ENCODE peak calls at places on chromosomes 6 and 20, in six cellular contexts. One of them, this sample, is unnamed.

GRCh38 chr6:168927026-168927425 is 326.6 kb downstream of the THBS2 start:
- DNase-seq in HCT116: no peak
- DNase-seq in GM12878: no peak
- DNase-seq in foreskin fibroblast: no peak
- DNase-seq in lower leg skin: no peak
- DNase-seq in epithelial cell of proximal tubule: no peak
- DNase-seq in this sample: no peak

GRCh38 chr6:7911345-7911725 is 747 bp upstream of the TXNDC5 start:
- DNase-seq in HCT116: no peak
- DNase-seq in GM12878: no peak
- DNase-seq in foreskin fibroblast: no peak
- DNase-seq in lower leg skin: no peak
- DNase-seq in epithelial cell of proximal tubule: no peak
- DNase-seq in this sample: no peak

GRCh38 chr6:35419431-35419830 is 32.7 kb upstream of the FANCE start:
- DNase-seq in HCT116: no peak
- DNase-seq in GM12878: no peak
- DNase-seq in foreskin fibroblast: peak
- DNase-seq in lower leg skin: no peak
- DNase-seq in epithelial cell of proximal tubule: no peak
- DNase-seq in this sample: no peak

GRCh38 chr20:24911461-24911860 is 37.6 kb upstream of the CST7 start:
- DNase-seq in HCT116: no peak
- DNase-seq in GM12878: no peak
- DNase-seq in foreskin fibroblast: no peak
- DNase-seq in lower leg skin: peak
- DNase-seq in epithelial cell of proximal tubule: no peak
- DNase-seq in this sample: no peak

GRCh38 chr6:158373209-158373608 is 60.9 kb downstream of the TULP4 start:
- DNase-seq in HCT116: no peak
- DNase-seq in GM12878: no peak
- DNase-seq in foreskin fibroblast: no peak
- DNase-seq in lower leg skin: peak
- DNase-seq in epithelial cell of proximal tubule: no peak
- DNase-seq in this sample: no peak

GRCh38 chr20:53926428-53927028 is 143.9 kb downstream of the BCAS1 start:
- DNase-seq in HCT116: no peak
- DNase-seq in GM12878: peak
- DNase-seq in foreskin fibroblast: peak
- DNase-seq in lower leg skin: peak
- DNase-seq in epithelial cell of proximal tubule: peak
- DNase-seq in this sample: no peak

GRCh38 chr20:59095140-59095539 is 52.6 kb upstream of the PRELID3B start:
- DNase-seq in HCT116: no peak
- DNase-seq in GM12878: no peak
- DNase-seq in foreskin fibroblast: no peak
- DNase-seq in lower leg skin: no peak
- DNase-seq in epithelial cell of proximal tubule: no peak
- DNase-seq in this sample: no peak

GRCh38 chr6:14510038-14510437 is 392.5 kb downstream of the CD83 start:
- DNase-seq in HCT116: peak
- DNase-seq in GM12878: no peak
- DNase-seq in foreskin fibroblast: no peak
- DNase-seq in lower leg skin: no peak
- DNase-seq in epithelial cell of proximal tubule: no peak
- DNase-seq in this sample: no peak

GRCh38 chr6:131161987-131162386 is 26.7 kb downstream of the AKAP7 start:
- DNase-seq in HCT116: no peak
- DNase-seq in GM12878: no peak
- DNase-seq in foreskin fibroblast: no peak
- DNase-seq in lower leg skin: no peak
- DNase-seq in epithelial cell of proximal tubule: no peak
- DNase-seq in this sample: no peak

GRCh38 chr6:19719691-19720127 is 117.5 kb upstream of the ID4 start:
- DNase-seq in HCT116: no peak
- DNase-seq in GM12878: no peak
- DNase-seq in foreskin fibroblast: peak
- DNase-seq in lower leg skin: no peak
- DNase-seq in epithelial cell of proximal tubule: no peak
- DNase-seq in this sample: no peak

GRCh38 chr20:57193094-57193493 is 73.3 kb downstream of the BMP7 start:
- DNase-seq in HCT116: no peak
- DNase-seq in GM12878: no peak
- DNase-seq in foreskin fibroblast: no peak
- DNase-seq in lower leg skin: no peak
- DNase-seq in epithelial cell of proximal tubule: no peak
- DNase-seq in this sample: no peak

GRCh38 chr6:82022614-82023102 is 224.9 kb downstream of the IBTK start:
- DNase-seq in HCT116: peak
- DNase-seq in GM12878: no peak
- DNase-seq in foreskin fibroblast: peak
- DNase-seq in lower leg skin: no peak
- DNase-seq in epithelial cell of proximal tubule: peak
- DNase-seq in this sample: no peak

GRCh38 chr6:25218346-25218745 is 60.8 kb upstream of the CARMIL1 start:
- DNase-seq in HCT116: no peak
- DNase-seq in GM12878: no peak
- DNase-seq in foreskin fibroblast: no peak
- DNase-seq in lower leg skin: no peak
- DNase-seq in epithelial cell of proximal tubule: no peak
- DNase-seq in this sample: no peak

GRCh38 chr6:147203311-147204059 is 732 bp upstream of the STXBP5 start:
- DNase-seq in HCT116: peak
- DNase-seq in GM12878: peak
- DNase-seq in foreskin fibroblast: peak
- DNase-seq in lower leg skin: peak
- DNase-seq in epithelial cell of proximal tubule: no peak
- DNase-seq in this sample: no peak

GRCh38 chr20:43507150-43508080 is at the start of gene L3MBTL1:
- DNase-seq in HCT116: peak
- DNase-seq in GM12878: no peak
- DNase-seq in foreskin fibroblast: peak
- DNase-seq in lower leg skin: no peak
- DNase-seq in epithelial cell of proximal tubule: no peak
- DNase-seq in this sample: peak

GRCh38 chr20:25220021-25220730 is 24.7 kb downstream of the ENTPD6 start:
- DNase-seq in HCT116: no peak
- DNase-seq in GM12878: no peak
- DNase-seq in foreskin fibroblast: no peak
- DNase-seq in lower leg skin: no peak
- DNase-seq in epithelial cell of proximal tubule: no peak
- DNase-seq in this sample: no peak

GRCh38 chr6:42030585-42031506 is 19.5 kb upstream of the TAF8 start:
- DNase-seq in HCT116: no peak
- DNase-seq in GM12878: no peak
- DNase-seq in foreskin fibroblast: no peak
- DNase-seq in lower leg skin: no peak
- DNase-seq in epithelial cell of proximal tubule: no peak
- DNase-seq in this sample: no peak

DNA sequence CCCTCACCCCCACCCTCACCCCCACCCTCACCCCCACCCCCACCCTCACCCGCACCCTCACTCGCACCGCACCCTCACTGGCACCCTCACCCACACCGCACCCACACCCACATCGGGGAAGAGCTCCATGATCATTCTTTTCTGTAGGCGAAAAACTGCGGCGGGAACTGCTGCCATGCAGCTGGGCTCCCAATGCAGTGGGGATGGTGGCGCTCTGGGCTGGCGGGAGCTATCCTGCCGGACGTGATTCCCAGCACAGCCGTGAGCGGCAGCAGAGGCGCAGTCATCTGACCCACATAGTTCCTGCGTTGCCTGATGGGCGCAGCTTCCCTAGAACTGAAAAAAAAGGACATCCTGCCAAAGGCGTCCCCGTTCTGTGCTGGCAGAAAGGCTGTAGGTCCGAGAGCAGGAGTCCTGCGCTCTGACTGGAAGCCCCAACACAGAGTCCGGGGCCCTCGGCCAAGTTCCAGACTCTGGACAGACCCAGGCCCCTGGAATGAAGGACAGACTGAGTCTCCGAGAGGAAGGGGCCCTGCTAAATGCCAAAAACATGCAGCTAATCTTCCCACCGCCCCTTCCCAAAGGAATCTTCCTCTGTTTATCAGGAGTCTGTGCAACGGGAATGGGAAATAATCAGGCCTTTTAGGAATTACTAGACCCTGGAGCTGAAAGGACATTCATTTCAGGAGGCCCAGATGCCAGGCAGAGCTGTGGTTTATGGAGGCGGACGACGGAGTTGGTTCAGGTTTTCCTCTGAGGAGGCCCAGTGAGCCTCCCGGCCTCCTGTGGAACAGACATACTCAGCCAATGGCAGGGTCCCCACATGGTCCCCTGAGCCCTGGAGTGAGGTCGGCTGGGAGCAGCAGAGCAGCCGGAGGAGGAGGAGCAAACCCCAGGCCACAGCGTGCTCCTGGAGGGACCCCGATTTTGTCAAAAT is 14.1 kb upstream of the TCFL5 start:
- DNase-seq in HCT116: peak
- DNase-seq in GM12878: no peak
- DNase-seq in foreskin fibroblast: peak
- DNase-seq in lower leg skin: peak
- DNase-seq in epithelial cell of proximal tubule: no peak
- DNase-seq in this sample: peak
- TF ChIP-seq CTCF in HCT116: peak
- TF ChIP-seq CTCF in GM12878: no peak
- TF ChIP-seq CTCF in foreskin fibroblast: peak
- TF ChIP-seq CTCF in lower leg skin: no peak
- TF ChIP-seq CTCF in epithelial cell of proximal tubule: peak
- TF ChIP-seq CTCF in this sample: peak

GRCh38 chr6:29354980-29355379 is 13.7 kb downstream of the OR5V1 start:
- DNase-seq in HCT116: no peak
- DNase-seq in GM12878: no peak
- DNase-seq in foreskin fibroblast: no peak
- DNase-seq in lower leg skin: no peak
- DNase-seq in epithelial cell of proximal tubule: no peak
- DNase-seq in this sample: no peak

DNA sequence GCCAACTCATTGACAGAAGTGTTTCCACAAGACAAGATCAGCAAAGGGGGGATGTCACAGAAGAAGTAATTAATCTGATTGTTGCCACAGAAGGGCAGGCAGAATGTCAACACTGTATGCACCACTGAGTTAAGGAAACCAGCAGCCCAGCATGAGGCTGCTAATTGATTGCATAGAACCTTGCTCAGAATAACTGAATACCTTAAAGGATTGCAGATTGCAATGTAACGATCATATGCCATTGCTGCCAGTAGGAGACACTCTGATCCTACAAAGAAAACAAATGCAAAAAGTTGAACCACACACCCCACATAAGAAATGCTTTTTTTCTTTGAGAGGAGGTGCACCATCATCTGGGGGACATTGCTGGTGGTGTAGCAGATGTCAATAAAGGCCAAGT is 13.1 kb downstream of the OR5V1 start:
- DNase-seq in HCT116: no peak
- DNase-seq in GM12878: no peak
- DNase-seq in foreskin fibroblast: no peak
- DNase-seq in lower leg skin: no peak
- DNase-seq in epithelial cell of proximal tubule: no peak
- DNase-seq in this sample: no peak
- TF ChIP-seq CTCF in HCT116: peak
- TF ChIP-seq CTCF in GM12878: peak
- TF ChIP-seq CTCF in foreskin fibroblast: no peak
- TF ChIP-seq CTCF in lower leg skin: no peak
- TF ChIP-seq CTCF in epithelial cell of proximal tubule: no peak
- TF ChIP-seq CTCF in this sample: no peak

DNA sequence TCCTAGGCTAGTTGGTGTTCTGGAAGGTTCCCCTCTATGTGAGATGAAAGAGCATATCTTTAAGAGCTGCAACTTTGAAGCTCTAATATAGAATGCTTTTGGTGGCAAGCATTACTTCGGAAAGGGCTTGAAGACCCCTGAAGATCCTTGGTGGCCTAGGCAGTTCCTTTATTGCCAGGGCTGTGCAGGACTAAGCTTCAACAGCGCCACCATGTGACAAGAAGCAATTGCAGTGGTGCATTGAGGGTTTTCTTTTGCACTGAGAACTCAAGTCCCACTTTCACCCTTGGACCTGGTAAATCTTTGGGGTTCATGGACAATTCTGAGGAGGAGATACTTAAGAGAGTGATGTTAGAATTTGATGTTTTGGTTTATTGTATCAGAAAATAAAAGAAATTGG is 237.4 kb upstream of the GMDS start:
- DNase-seq in HCT116: peak
- DNase-seq in GM12878: no peak
- DNase-seq in foreskin fibroblast: no peak
- DNase-seq in lower leg skin: no peak
- DNase-seq in epithelial cell of proximal tubule: no peak
- DNase-seq in this sample: no peak
- TF ChIP-seq CTCF in HCT116: peak
- TF ChIP-seq CTCF in GM12878: no peak
- TF ChIP-seq CTCF in foreskin fibroblast: peak
- TF ChIP-seq CTCF in lower leg skin: no peak
- TF ChIP-seq CTCF in epithelial cell of proximal tubule: peak
- TF ChIP-seq CTCF in this sample: no peak

GRCh38 chr20:41786158-41786557 is 168.0 kb upstream of the CHD6 start:
- DNase-seq in HCT116: no peak
- DNase-seq in GM12878: no peak
- DNase-seq in foreskin fibroblast: no peak
- DNase-seq in lower leg skin: no peak
- DNase-seq in epithelial cell of proximal tubule: no peak
- DNase-seq in this sample: no peak
- TF ChIP-seq CTCF in HCT116: no peak
- TF ChIP-seq CTCF in GM12878: no peak
- TF ChIP-seq CTCF in foreskin fibroblast: no peak
- TF ChIP-seq CTCF in lower leg skin: no peak
- TF ChIP-seq CTCF in epithelial cell of proximal tubule: no peak
- TF ChIP-seq CTCF in this sample: no peak